ENCODE peak calls at places on chromosomes 1 and 21, in six cellular contexts. L is A549, S is WTC11, A is HepG2, X is H1, G is K562. P is an unnamed sample.

GRCh38 chr1:156389311-156389710 is 20.3 kb downstream of the RHBG start:
- DNase-seq in L (no peak), S (no peak), A (no peak), X (no peak), G (no peak), P (no peak)

GRCh38 chr1:203807211-203807610 is 11.8 kb downstream of the ZBED6 start:
- DNase-seq in L (no peak), S (no peak), A (no peak), X (no peak), G (no peak), P (no peak)

GRCh38 chr21:15706686-15707085 is 23.1 kb upstream of the USP25 start:
- DNase-seq in L (peak; percentile 66), S (no peak), A (no peak), X (no peak), G (no peak), P (peak; percentile 95)

GRCh38 chr1:33927721-33928120 is 63.8 kb downstream of the HMGB4 start:
- DNase-seq in L (no peak), S (no peak), A (no peak), X (no peak), G (no peak), P (no peak)

GRCh38 chr1:10252508-10252907 is 42.1 kb downstream of the KIF1B start:
- DNase-seq in L (no peak), S (no peak), A (peak; percentile 20), X (no peak), G (no peak), P (no peak)

GRCh38 chr1:171800850-171801249 is 19.4 kb downstream of the METTL13 start:
- DNase-seq in L (no peak), S (no peak), A (no peak), X (no peak), G (no peak), P (no peak)

GRCh38 chr1:11796036-11796828 is 9.5 kb downstream of the MTHFR start:
- DNase-seq in L (no peak), S (no peak), A (no peak), X (no peak), G (peak; percentile 66), P (peak; percentile 58)

GRCh38 chr1:161131721-161132409 is 602 bp downstream of the DEDD start:
- DNase-seq in L (no peak), S (no peak), A (no peak), X (no peak), G (no peak), P (peak; percentile 31)

GRCh38 chr1:69836961-69837636 is 269.4 kb downstream of the LRRC7 start:
- DNase-seq in L (no peak), S (no peak), A (no peak), X (no peak), G (no peak), P (no peak)

GRCh38 chr1:111359376-111359775 is 68.2 kb downstream of the OVGP1 start:
- DNase-seq in L (no peak), S (no peak), A (no peak), X (no peak), G (no peak), P (no peak)

GRCh38 chr1:18404460-18404859 is 76.3 kb upstream of the KLHDC7A start:
- DNase-seq in L (no peak), S (no peak), A (no peak), X (no peak), G (no peak), P (no peak)

GRCh38 chr1:18743233-18743632 is 112.6 kb downstream of the PAX7 start:
- DNase-seq in L (no peak), S (peak; percentile 84), A (no peak), X (peak; percentile 75), G (peak; percentile 32), P (no peak)

GRCh38 chr1:181181792-181182585 is 93.5 kb downstream of the IER5 start:
- DNase-seq in L (no peak), S (no peak), A (no peak), X (no peak), G (no peak), P (no peak)

GRCh38 chr1:154745750-154746425 is 124.2 kb downstream of the KCNN3 start:
- DNase-seq in L (no peak), S (no peak), A (no peak), X (no peak), G (no peak), P (no peak)

GRCh38 chr1:53203466-53203865 is 6.8 kb downstream of the CPT2 start:
- DNase-seq in L (no peak), S (no peak), A (no peak), X (no peak), G (no peak), P (no peak)

GRCh38 chr1:197787056-197787455 is 11.8 kb upstream of the DENND1B start:
- DNase-seq in L (no peak), S (no peak), A (no peak), X (no peak), G (no peak), P (no peak)

GRCh38 chr1:30332100-30333094 is 391.0 kb downstream of the MATN1 start:
- DNase-seq in L (no peak), S (no peak), A (no peak), X (peak; percentile 34), G (no peak), P (no peak)

GRCh38 chr1:152967201-152967600 is 3.2 kb upstream of the SPRR4 start:
- DNase-seq in L (no peak), S (no peak), A (no peak), X (no peak), G (no peak), P (no peak)

GRCh38 chr1:63917571-63918394 is 144.0 kb downstream of the ROR1 start:
- DNase-seq in L (peak; percentile 51), S (peak; percentile 78), A (peak; percentile 4), X (peak; percentile 86), G (peak; percentile 50), P (no peak)

GRCh38 chr1:167634435-167634834 is 4.4 kb downstream of the RCSD1 start:
- DNase-seq in L (no peak), S (no peak), A (no peak), X (no peak), G (no peak), P (no peak)

GRCh38 chr1:157286646-157287420 is 148.6 kb upstream of the ETV3 start:
- DNase-seq in L (no peak), S (no peak), A (no peak), X (peak; percentile 17), G (no peak), P (no peak)

GRCh38 chr1:71465093-71465492 is 384.3 kb upstream of the ZRANB2 start:
- DNase-seq in L (no peak), S (no peak), A (no peak), X (no peak), G (no peak), P (no peak)

GRCh38 chr1:118753976-118754375 is 234.2 kb downstream of the TBX15 start:
- DNase-seq in L (no peak), S (no peak), A (no peak), X (no peak), G (no peak), P (no peak)

GRCh38 chr1:45850017-45850416 is 46.6 kb downstream of the MAST2 start:
- DNase-seq in L (no peak), S (no peak), A (no peak), X (no peak), G (no peak), P (no peak)

GRCh38 chr21:37869661-37870060 is 46.6 kb downstream of the KCNJ6 start:
- DNase-seq in L (no peak), S (no peak), A (no peak), X (no peak), G (no peak), P (no peak)

GRCh38 chr1:115671176-115672062 is 29.6 kb downstream of the VANGL1 start:
- DNase-seq in L (peak; percentile 50), S (no peak), A (peak; percentile 13), X (no peak), G (no peak), P (no peak)

GRCh38 chr1:201310986-201311355 is 27.7 kb downstream of the PKP1 start:
- DNase-seq in L (peak; percentile 64), S (no peak), A (no peak), X (no peak), G (no peak), P (no peak)

GRCh38 chr21:17819878-17820232 is 699 bp upstream of the C21orf91 start:
- DNase-seq in L (no peak), S (no peak), A (peak; percentile 14), X (no peak), G (peak; percentile 31), P (no peak)

GRCh38 chr1:78377356-78377928 is 113.3 kb upstream of the PTGFR start:
- DNase-seq in L (no peak), S (no peak), A (no peak), X (no peak), G (no peak), P (no peak)

GRCh38 chr1:109569323-109569722 is 20.9 kb downstream of the GNAI3 start:
- DNase-seq in L (no peak), S (no peak), A (no peak), X (no peak), G (no peak), P (peak; percentile 48)
- TF ChIP-seq JUN in L (no peak), S (no peak), A (no peak), X (no peak), G (no peak), P (no peak)

GRCh38 chr1:40989066-40989465 is 9.6 kb downstream of the CTPS1 start:
- DNase-seq in L (no peak), S (no peak), A (no peak), X (no peak), G (no peak), P (no peak)

GRCh38 chr1:40986328-40986783 is 6.9 kb downstream of the CTPS1 start:
- DNase-seq in L (no peak), S (no peak), A (no peak), X (no peak), G (no peak), P (no peak)

GRCh38 chr1:40988280-40988679 is 8.8 kb downstream of the CTPS1 start:
- DNase-seq in L (no peak), S (no peak), A (peak; percentile 27), X (no peak), G (no peak), P (no peak)

GRCh38 chr1:40986929-40987328 is 7.4 kb downstream of the CTPS1 start:
- DNase-seq in L (no peak), S (no peak), A (no peak), X (no peak), G (no peak), P (peak; percentile 41)

GRCh38 chr1:40987439-40988276 is 8.2 kb downstream of the CTPS1 start:
- DNase-seq in L (no peak), S (no peak), A (no peak), X (no peak), G (no peak), P (no peak)
- TF ChIP-seq JUN in L (no peak), S (no peak), A (no peak), X (no peak), G (no peak), P (no peak)

GRCh38 chr1:229117664-229118300 is 153.1 kb upstream of the RAB4A start:
- DNase-seq in L (peak; percentile 47), S (no peak), A (no peak), X (no peak), G (no peak), P (no peak)
- TF ChIP-seq JUN in L (no peak), S (no peak), A (no peak), X (no peak), G (no peak), P (no peak)

DNA sequence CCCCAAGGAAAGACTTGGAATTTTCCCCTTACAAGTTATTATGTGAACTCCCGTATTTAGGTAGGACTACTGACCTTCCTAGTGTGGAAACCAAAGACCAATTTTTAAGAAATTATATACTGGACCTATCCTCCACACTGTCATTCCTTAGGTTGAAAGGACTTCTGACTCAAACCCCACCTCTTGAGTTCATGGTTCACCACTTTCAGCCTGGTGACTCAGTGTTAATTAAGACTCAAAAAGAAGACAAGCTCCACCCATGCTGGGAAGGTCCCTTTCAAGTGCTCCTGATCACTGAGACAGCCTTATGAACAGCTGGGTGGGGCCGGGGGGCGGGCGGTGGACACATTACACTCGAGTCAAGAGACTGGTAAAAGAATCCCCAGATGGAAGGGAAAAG is 113.2 kb downstream of the LRRC53 start:
- DNase-seq in L (no peak), S (no peak), A (no peak), X (no peak), G (no peak), P (no peak)
- TF ChIP-seq JUN in L (no peak), S (no peak), A (no peak), X (no peak), G (no peak), P (no peak)